ENCODE peak calls at places on chromosomes 16 and 17, in seven cellular contexts. One of them, this sample, is unnamed.

GRCh38 chr16:79092846-79093245 is 507.7 kb downstream of the MAF start:
- DNase-seq in T-helper 1 cell: no peak
- DNase-seq in HFFc6: no peak
- DNase-seq in activated T-helper 1 cell treated with Interleukin-2 at 50 U/mL for 16 hours: no peak
- DNase-seq in DMS 273 treated with DMSO at 0.1 percent for 48 hours: no peak
- DNase-seq in fibroblast of lung: no peak
- DNase-seq in NCI-H460: no peak
- DNase-seq in this sample: no peak

GRCh38 chr17:73770115-73770848 is 126.0 kb upstream of the SDK2 start:
- DNase-seq in T-helper 1 cell: no peak
- DNase-seq in HFFc6: no peak
- DNase-seq in activated T-helper 1 cell treated with Interleukin-2 at 50 U/mL for 16 hours: no peak
- DNase-seq in DMS 273 treated with DMSO at 0.1 percent for 48 hours: peak; percentile 95
- DNase-seq in fibroblast of lung: peak; percentile 84
- DNase-seq in NCI-H460: peak; percentile 11
- DNase-seq in this sample: peak; percentile 45

GRCh38 chr16:57167951-57168350 is 17.9 kb downstream of the PSME3IP1 start:
- DNase-seq in T-helper 1 cell: peak; percentile 69
- DNase-seq in HFFc6: peak; percentile 71
- DNase-seq in activated T-helper 1 cell treated with Interleukin-2 at 50 U/mL for 16 hours: no peak
- DNase-seq in DMS 273 treated with DMSO at 0.1 percent for 48 hours: peak; percentile 10
- DNase-seq in fibroblast of lung: peak; percentile 77
- DNase-seq in NCI-H460: peak; percentile 62
- DNase-seq in this sample: peak; percentile 56

GRCh38 chr16:69709456-69710084 is 16.8 kb downstream of the NQO1 start:
- DNase-seq in T-helper 1 cell: peak; percentile 57
- DNase-seq in HFFc6: peak; percentile 64
- DNase-seq in activated T-helper 1 cell treated with Interleukin-2 at 50 U/mL for 16 hours: no peak
- DNase-seq in DMS 273 treated with DMSO at 0.1 percent for 48 hours: peak; percentile 67
- DNase-seq in fibroblast of lung: peak; percentile 61
- DNase-seq in NCI-H460: peak; percentile 69
- DNase-seq in this sample: peak; percentile 45

GRCh38 chr17:78469443-78469842 is 91.0 kb downstream of the PGS1 start:
- DNase-seq in T-helper 1 cell: no peak
- DNase-seq in HFFc6: no peak
- DNase-seq in activated T-helper 1 cell treated with Interleukin-2 at 50 U/mL for 16 hours: no peak
- DNase-seq in DMS 273 treated with DMSO at 0.1 percent for 48 hours: no peak
- DNase-seq in fibroblast of lung: no peak
- DNase-seq in NCI-H460: no peak
- DNase-seq in this sample: no peak

GRCh38 chr16:81143921-81144471 is 47.8 kb upstream of the GCSH start:
- DNase-seq in T-helper 1 cell: no peak
- DNase-seq in HFFc6: no peak
- DNase-seq in activated T-helper 1 cell treated with Interleukin-2 at 50 U/mL for 16 hours: no peak
- DNase-seq in DMS 273 treated with DMSO at 0.1 percent for 48 hours: no peak
- DNase-seq in fibroblast of lung: no peak
- DNase-seq in NCI-H460: no peak
- DNase-seq in this sample: no peak

GRCh38 chr16:86523166-86523740 is 12.9 kb downstream of the FOXF1 start:
- DNase-seq in T-helper 1 cell: no peak
- DNase-seq in HFFc6: no peak
- DNase-seq in activated T-helper 1 cell treated with Interleukin-2 at 50 U/mL for 16 hours: no peak
- DNase-seq in DMS 273 treated with DMSO at 0.1 percent for 48 hours: no peak
- DNase-seq in fibroblast of lung: no peak
- DNase-seq in NCI-H460: no peak
- DNase-seq in this sample: no peak

GRCh38 chr17:4154201-4154600 is 11.2 kb downstream of the CYB5D2 start:
- DNase-seq in T-helper 1 cell: no peak
- DNase-seq in HFFc6: no peak
- DNase-seq in activated T-helper 1 cell treated with Interleukin-2 at 50 U/mL for 16 hours: no peak
- DNase-seq in DMS 273 treated with DMSO at 0.1 percent for 48 hours: no peak
- DNase-seq in fibroblast of lung: no peak
- DNase-seq in NCI-H460: no peak
- DNase-seq in this sample: no peak

GRCh38 chr17:1909985-1910384 is 80.2 kb downstream of the RPA1 start:
- DNase-seq in T-helper 1 cell: no peak
- DNase-seq in HFFc6: no peak
- DNase-seq in activated T-helper 1 cell treated with Interleukin-2 at 50 U/mL for 16 hours: no peak
- DNase-seq in DMS 273 treated with DMSO at 0.1 percent for 48 hours: no peak
- DNase-seq in fibroblast of lung: no peak
- DNase-seq in NCI-H460: no peak
- DNase-seq in this sample: no peak

GRCh38 chr17:18997650-18998196 is 6.8 kb downstream of the FAM83G start:
- DNase-seq in T-helper 1 cell: no peak
- DNase-seq in HFFc6: no peak
- DNase-seq in activated T-helper 1 cell treated with Interleukin-2 at 50 U/mL for 16 hours: no peak
- DNase-seq in DMS 273 treated with DMSO at 0.1 percent for 48 hours: no peak
- DNase-seq in fibroblast of lung: no peak
- DNase-seq in NCI-H460: no peak
- DNase-seq in this sample: no peak

GRCh38 chr17:78723001-78723796 is 58.9 kb downstream of the CYTH1 start:
- DNase-seq in T-helper 1 cell: no peak
- DNase-seq in HFFc6: no peak
- DNase-seq in activated T-helper 1 cell treated with Interleukin-2 at 50 U/mL for 16 hours: no peak
- DNase-seq in DMS 273 treated with DMSO at 0.1 percent for 48 hours: no peak
- DNase-seq in fibroblast of lung: peak; percentile 43
- DNase-seq in NCI-H460: no peak
- DNase-seq in this sample: peak; percentile 38

GRCh38 chr17:77883213-77883650 is 75.3 kb upstream of the TNRC6C start:
- DNase-seq in T-helper 1 cell: no peak
- DNase-seq in HFFc6: no peak
- DNase-seq in activated T-helper 1 cell treated with Interleukin-2 at 50 U/mL for 16 hours: no peak
- DNase-seq in DMS 273 treated with DMSO at 0.1 percent for 48 hours: no peak
- DNase-seq in fibroblast of lung: no peak
- DNase-seq in NCI-H460: no peak
- DNase-seq in this sample: no peak

GRCh38 chr16:15866451-15866850 is 9.6 kb upstream of the MYH11 start:
- DNase-seq in T-helper 1 cell: no peak
- DNase-seq in HFFc6: no peak
- DNase-seq in activated T-helper 1 cell treated with Interleukin-2 at 50 U/mL for 16 hours: no peak
- DNase-seq in DMS 273 treated with DMSO at 0.1 percent for 48 hours: no peak
- DNase-seq in fibroblast of lung: no peak
- DNase-seq in NCI-H460: no peak
- DNase-seq in this sample: no peak

GRCh38 chr16:57115148-57115503 is 22.7 kb downstream of the CPNE2 start:
- DNase-seq in T-helper 1 cell: no peak
- DNase-seq in HFFc6: no peak
- DNase-seq in activated T-helper 1 cell treated with Interleukin-2 at 50 U/mL for 16 hours: no peak
- DNase-seq in DMS 273 treated with DMSO at 0.1 percent for 48 hours: no peak
- DNase-seq in fibroblast of lung: no peak
- DNase-seq in NCI-H460: no peak
- DNase-seq in this sample: no peak

GRCh38 chr16:27924411-27925118 is 138.9 kb downstream of the GSG1L start:
- DNase-seq in T-helper 1 cell: no peak
- DNase-seq in HFFc6: no peak
- DNase-seq in activated T-helper 1 cell treated with Interleukin-2 at 50 U/mL for 16 hours: no peak
- DNase-seq in DMS 273 treated with DMSO at 0.1 percent for 48 hours: peak; percentile 18
- DNase-seq in fibroblast of lung: peak; percentile 1
- DNase-seq in NCI-H460: no peak
- DNase-seq in this sample: no peak

GRCh38 chr16:77585852-77586251 is 136.5 kb upstream of the NUDT7 start:
- DNase-seq in T-helper 1 cell: peak; percentile 39
- DNase-seq in HFFc6: no peak
- DNase-seq in activated T-helper 1 cell treated with Interleukin-2 at 50 U/mL for 16 hours: no peak
- DNase-seq in DMS 273 treated with DMSO at 0.1 percent for 48 hours: no peak
- DNase-seq in fibroblast of lung: peak; percentile 90
- DNase-seq in NCI-H460: no peak
- DNase-seq in this sample: no peak

GRCh38 chr17:27640790-27641189 is 9.8 kb downstream of the LGALS9 start:
- DNase-seq in T-helper 1 cell: no peak
- DNase-seq in HFFc6: no peak
- DNase-seq in activated T-helper 1 cell treated with Interleukin-2 at 50 U/mL for 16 hours: no peak
- DNase-seq in DMS 273 treated with DMSO at 0.1 percent for 48 hours: no peak
- DNase-seq in fibroblast of lung: no peak
- DNase-seq in NCI-H460: no peak
- DNase-seq in this sample: no peak

GRCh38 chr17:14398766-14399165 is 97.9 kb downstream of the HS3ST3B1 start:
- DNase-seq in T-helper 1 cell: peak; percentile 18
- DNase-seq in HFFc6: no peak
- DNase-seq in activated T-helper 1 cell treated with Interleukin-2 at 50 U/mL for 16 hours: no peak
- DNase-seq in DMS 273 treated with DMSO at 0.1 percent for 48 hours: no peak
- DNase-seq in fibroblast of lung: no peak
- DNase-seq in NCI-H460: no peak
- DNase-seq in this sample: no peak

GRCh38 chr17:57445772-57446472 is 189.6 kb downstream of the MSI2 start:
- DNase-seq in T-helper 1 cell: no peak
- DNase-seq in HFFc6: no peak
- DNase-seq in activated T-helper 1 cell treated with Interleukin-2 at 50 U/mL for 16 hours: no peak
- DNase-seq in DMS 273 treated with DMSO at 0.1 percent for 48 hours: no peak
- DNase-seq in fibroblast of lung: peak; percentile 75
- DNase-seq in NCI-H460: no peak
- DNase-seq in this sample: no peak

GRCh38 chr16:26721290-26721689 is 345.4 kb upstream of the C16orf82 start:
- DNase-seq in T-helper 1 cell: no peak
- DNase-seq in HFFc6: no peak
- DNase-seq in activated T-helper 1 cell treated with Interleukin-2 at 50 U/mL for 16 hours: no peak
- DNase-seq in DMS 273 treated with DMSO at 0.1 percent for 48 hours: no peak
- DNase-seq in fibroblast of lung: no peak
- DNase-seq in NCI-H460: no peak
- DNase-seq in this sample: no peak

GRCh38 chr17:42190491-42191180 is 3.7 kb downstream of the GHDC start:
- DNase-seq in T-helper 1 cell: no peak
- DNase-seq in HFFc6: no peak
- DNase-seq in activated T-helper 1 cell treated with Interleukin-2 at 50 U/mL for 16 hours: no peak
- DNase-seq in DMS 273 treated with DMSO at 0.1 percent for 48 hours: no peak
- DNase-seq in fibroblast of lung: no peak
- DNase-seq in NCI-H460: no peak
- DNase-seq in this sample: no peak

GRCh38 chr17:43314582-43314981 is 80.8 kb upstream of the RNU2-1 start:
- DNase-seq in T-helper 1 cell: no peak
- DNase-seq in HFFc6: no peak
- DNase-seq in activated T-helper 1 cell treated with Interleukin-2 at 50 U/mL for 16 hours: no peak
- DNase-seq in DMS 273 treated with DMSO at 0.1 percent for 48 hours: no peak
- DNase-seq in fibroblast of lung: no peak
- DNase-seq in NCI-H460: no peak
- DNase-seq in this sample: no peak

GRCh38 chr17:1511756-1512321 is 4.6 kb downstream of the INPP5K start:
- DNase-seq in T-helper 1 cell: no peak
- DNase-seq in HFFc6: no peak
- DNase-seq in activated T-helper 1 cell treated with Interleukin-2 at 50 U/mL for 16 hours: no peak
- DNase-seq in DMS 273 treated with DMSO at 0.1 percent for 48 hours: no peak
- DNase-seq in fibroblast of lung: no peak
- DNase-seq in NCI-H460: no peak
- DNase-seq in this sample: peak; percentile 63

GRCh38 chr16:85720319-85720637 is 30.6 kb downstream of the C16orf74 start:
- DNase-seq in T-helper 1 cell: no peak
- DNase-seq in HFFc6: peak; percentile 5
- DNase-seq in activated T-helper 1 cell treated with Interleukin-2 at 50 U/mL for 16 hours: no peak
- DNase-seq in DMS 273 treated with DMSO at 0.1 percent for 48 hours: no peak
- DNase-seq in fibroblast of lung: no peak
- DNase-seq in NCI-H460: no peak
- DNase-seq in this sample: no peak

GRCh38 chr17:70169707-70170597 is 620 bp downstream of the KCNJ2 start:
- DNase-seq in T-helper 1 cell: no peak
- DNase-seq in HFFc6: no peak
- DNase-seq in activated T-helper 1 cell treated with Interleukin-2 at 50 U/mL for 16 hours: no peak
- DNase-seq in DMS 273 treated with DMSO at 0.1 percent for 48 hours: peak; percentile 58
- DNase-seq in fibroblast of lung: peak; percentile 26
- DNase-seq in NCI-H460: no peak
- DNase-seq in this sample: peak; percentile 23

GRCh38 chr16:58507963-58508670 is 7.2 kb upstream of the SETD6 start:
- DNase-seq in T-helper 1 cell: no peak
- DNase-seq in HFFc6: no peak
- DNase-seq in activated T-helper 1 cell treated with Interleukin-2 at 50 U/mL for 16 hours: no peak
- DNase-seq in DMS 273 treated with DMSO at 0.1 percent for 48 hours: no peak
- DNase-seq in fibroblast of lung: no peak
- DNase-seq in NCI-H460: no peak
- DNase-seq in this sample: no peak

GRCh38 chr16:13378151-13378550 is 476.8 kb downstream of the SHISA9 start:
- DNase-seq in T-helper 1 cell: no peak
- DNase-seq in HFFc6: no peak
- DNase-seq in activated T-helper 1 cell treated with Interleukin-2 at 50 U/mL for 16 hours: no peak
- DNase-seq in DMS 273 treated with DMSO at 0.1 percent for 48 hours: no peak
- DNase-seq in fibroblast of lung: no peak
- DNase-seq in NCI-H460: no peak
- DNase-seq in this sample: no peak

This sample was measured in AG08396.